ENCODE peak calls at places on chromosomes 2 and 18, in ten cellular contexts. J is fibroblast of pulmonary artery, G is tibial artery, Y is spleen, U is upper lobe of right lung, N is left ventricle myocardium inferior, V is right atrium auricular region, E is GM23338, S is sigmoid colon, C is choroid plexus epithelial cell. B is an unnamed sample.
A peak's percentile ranks its signal among the peaks of the same experiment; 100 is the strongest.

GRCh38 chr18:59270689-59271257 is 2.5 kb downstream of the RAX start:
- DNase-seq in J (no peak), G (no peak), Y (peak; percentile 18), U (no peak), N (no peak), V (no peak), E (peak; percentile 17), S (no peak), C (no peak), B (no peak)

GRCh38 chr2:19548116-19548515 is 189.7 kb upstream of the OSR1 start:
- DNase-seq in J (no peak), G (no peak), Y (no peak), U (no peak), N (no peak), V (no peak), E (no peak), S (no peak), C (no peak), B (no peak)

GRCh38 chr2:127504552-127505460 is 21.5 kb downstream of the IWS1 start:
- DNase-seq in J (no peak), G (no peak), Y (no peak), U (no peak), N (no peak), V (no peak), E (no peak), S (no peak), C (no peak), B (peak; percentile 56)

GRCh38 chr2:150750726-150751125 is 263.3 kb upstream of the RND3 start:
- DNase-seq in J (no peak), G (no peak), Y (no peak), U (no peak), N (no peak), V (no peak), E (peak; percentile 14), S (no peak), C (no peak), B (no peak)

GRCh38 chr2:3470166-3470651 is 49.1 kb downstream of the ADI1 start:
- DNase-seq in J (peak; percentile 95), G (peak; percentile 63), Y (peak; percentile 45), U (peak; percentile 85), N (peak; percentile 87), V (peak; percentile 89), E (no peak), S (peak; percentile 88), C (peak; percentile 91), B (peak; percentile 97)

GRCh38 chr2:12169721-12170120 is 423.3 kb downstream of the LPIN1 start:
- DNase-seq in J (peak; percentile 97), G (peak; percentile 67), Y (no peak), U (no peak), N (peak; percentile 39), V (peak; percentile 83), E (no peak), S (peak; percentile 74), C (peak; percentile 90), B (peak; percentile 32)

GRCh38 chr2:127165539-127165935 is 54.6 kb downstream of the CYP27C1 start:
- DNase-seq in J (no peak), G (no peak), Y (peak; percentile 70), U (peak; percentile 30), N (no peak), V (peak; percentile 54), E (no peak), S (peak; percentile 49), C (no peak), B (no peak)

GRCh38 chr2:77521482-77521881 is 694 bp downstream of the LRRTM4 start:
- DNase-seq in J (no peak), G (no peak), Y (no peak), U (no peak), N (no peak), V (no peak), E (peak; percentile 79), S (no peak), C (no peak), B (no peak)

GRCh38 chr2:21395366-21395765 is 271.6 kb downstream of the TDRD15 start:
- DNase-seq in J (no peak), G (no peak), Y (no peak), U (no peak), N (no peak), V (no peak), E (peak; percentile 4), S (no peak), C (peak; percentile 2), B (no peak)

GRCh38 chr2:149225446-149225845 is 104.9 kb upstream of the LYPD6 start:
- DNase-seq in J (no peak), G (no peak), Y (no peak), U (no peak), N (no peak), V (no peak), E (no peak), S (no peak), C (no peak), B (no peak)

DNA sequence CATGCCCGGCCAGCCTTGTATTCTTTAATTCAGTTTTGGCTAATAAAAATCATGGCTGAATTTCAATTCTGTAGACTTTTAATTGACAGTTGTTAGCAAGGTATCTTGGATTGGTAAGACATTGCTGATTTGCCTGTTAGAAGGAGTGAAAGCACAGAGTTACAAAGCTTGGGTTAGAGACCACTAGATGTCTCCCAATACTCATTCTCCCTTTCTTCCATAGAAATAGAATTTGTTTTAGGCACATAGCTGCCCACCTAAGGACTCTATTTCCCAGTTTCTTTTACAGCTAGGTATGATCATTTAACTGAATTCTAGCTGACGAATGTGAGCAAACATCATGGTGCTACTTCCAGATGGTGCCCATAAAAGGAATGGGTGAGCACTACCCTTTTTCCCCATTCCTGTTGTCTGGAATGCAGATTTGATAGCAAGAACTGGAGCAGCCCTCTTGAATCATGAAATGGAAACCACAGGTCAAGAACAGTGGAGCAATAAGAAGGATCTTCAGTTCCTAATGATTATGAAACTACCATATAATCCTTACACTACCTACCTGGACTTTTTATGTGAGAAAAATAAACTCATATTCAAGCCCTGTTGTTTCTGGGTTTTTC is 17.5 kb downstream of the PECR start:
- DNase-seq in J (peak; percentile 32), G (no peak), Y (no peak), U (no peak), N (no peak), V (no peak), E (peak; percentile 16), S (no peak), C (peak; percentile 47), B (peak; percentile 17)
- TF ChIP-seq CTCF in J (no peak), G (no peak), Y (no peak), U (peak; percentile 11), N (peak; percentile 29), V (no peak), E (peak; percentile 61), S (no peak), C (peak; percentile 37), B (peak; percentile 8)

DNA sequence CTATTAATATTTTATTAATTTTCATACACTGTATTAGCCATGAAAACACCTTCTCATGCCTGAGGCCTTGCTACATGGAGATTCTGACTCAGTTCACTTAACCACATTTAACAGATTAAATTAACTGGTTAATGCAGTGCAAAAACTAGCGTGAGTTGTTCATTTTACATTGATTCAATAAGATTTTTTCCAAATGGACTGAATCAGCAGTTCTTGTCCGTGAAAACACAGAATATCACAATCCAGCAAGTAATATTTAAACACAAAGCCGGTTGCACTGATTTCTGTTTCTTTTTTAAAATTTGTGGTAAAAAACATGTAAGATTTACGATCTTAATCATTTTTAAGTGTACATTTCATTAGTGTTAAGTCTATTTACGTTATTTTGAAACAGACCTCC is 118.2 kb upstream of the THUMPD2 start:
- DNase-seq in J (no peak), G (no peak), Y (no peak), U (no peak), N (no peak), V (no peak), E (no peak), S (no peak), C (no peak), B (no peak)
- H3K4me3 ChIP-seq in J (no peak overlapping the region), G (no peak overlapping the region), Y (no peak overlapping the region), U (no peak overlapping the region), N (no peak overlapping the region), V (no peak overlapping the region), E (no peak overlapping the region), S (no peak overlapping the region), C (no peak overlapping the region), B (no peak overlapping the region)

GRCh38 chr18:21359746-21360145 is 117.7 kb downstream of the GREB1L start:
- DNase-seq in J (no peak), G (no peak), Y (no peak), U (no peak), N (no peak), V (no peak), E (no peak), S (no peak), C (no peak), B (no peak)
- TF ChIP-seq CTCF in J (no peak), G (no peak), Y (no peak), U (no peak), N (no peak), V (no peak), E (no peak), S (no peak), C (no peak), B (no peak)

GRCh38 chr2:106580241-106580640 is 93.1 kb downstream of the CD8B2 start:
- DNase-seq in J (no peak), G (no peak), Y (no peak), U (peak; percentile 36), N (no peak), V (no peak), E (no peak), S (no peak), C (no peak), B (no peak)

GRCh38 chr2:106579750-106580197 is 92.6 kb downstream of the CD8B2 start:
- DNase-seq in J (no peak), G (no peak), Y (no peak), U (peak; percentile 30), N (no peak), V (no peak), E (no peak), S (no peak), C (no peak), B (no peak)

GRCh38 chr2:106582431-106583143 is 95.4 kb downstream of the CD8B2 start:
- DNase-seq in J (peak; percentile 85), G (peak; percentile 67), Y (peak; percentile 79), U (peak; percentile 70), N (peak; percentile 58), V (peak; percentile 83), E (peak; percentile 86), S (peak; percentile 91), C (peak; percentile 87), B (peak; percentile 82)

GRCh38 chr2:106581276-106581675 is 94.1 kb downstream of the CD8B2 start:
- DNase-seq in J (no peak), G (no peak), Y (no peak), U (peak; percentile 33), N (no peak), V (no peak), E (no peak), S (no peak), C (no peak), B (no peak)

DNA sequence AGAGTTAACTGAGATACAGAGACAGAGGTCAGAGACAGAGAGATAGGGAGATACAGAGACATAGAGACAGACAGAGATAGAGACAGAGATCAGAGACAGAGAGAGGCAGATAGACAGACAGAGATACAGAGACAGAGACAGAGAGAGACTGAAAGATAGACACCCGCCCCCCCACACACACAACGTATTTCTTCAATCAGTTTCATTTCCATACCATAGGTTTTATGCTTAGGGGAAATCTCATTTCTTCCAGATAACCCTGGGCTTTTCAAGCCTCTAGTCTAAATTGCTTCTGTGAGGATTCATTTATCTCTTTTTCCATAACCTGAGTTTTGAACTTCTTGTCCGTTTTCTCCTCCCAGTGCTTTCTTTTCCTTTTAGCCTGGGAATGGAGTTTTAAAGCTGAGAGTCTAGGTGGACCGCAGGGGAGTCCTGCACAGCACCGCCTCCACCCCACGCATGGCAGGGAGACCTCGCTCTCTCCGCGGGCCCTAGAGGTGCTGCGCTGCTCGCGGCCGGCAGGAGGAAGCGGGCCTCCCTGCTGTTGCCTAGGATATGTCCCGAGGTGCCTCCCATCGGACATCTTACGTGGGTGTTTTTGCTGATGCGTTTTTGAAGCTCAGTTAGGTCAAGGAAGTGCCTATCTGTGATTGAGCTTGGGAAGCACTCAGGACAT is 94.7 kb downstream of the CD8B2 start:
- DNase-seq in J (peak; percentile 70), G (peak; percentile 50), Y (peak; percentile 81), U (peak; percentile 74), N (peak; percentile 45), V (no peak), E (peak; percentile 55), S (peak; percentile 86), C (peak; percentile 74), B (peak; percentile 69)
- H3K4me3 ChIP-seq in J (peak overlapping the region; percentile 50), G (peak overlapping the region; percentile 32), Y (no peak overlapping the region), U (peak overlapping the region; percentile 19), N (peak overlapping the region; percentile 59), V (no peak overlapping the region), E (peak overlapping the region; percentile 52), S (peak overlapping the region; percentile 39), C (peak overlapping the region; percentile 51), B (peak overlapping the region; percentile 31)